ENCODE peak calls at places on chromosome 20, in six cellular contexts. One of them, this sample, is unnamed.

GRCh38 chr20:44422083-44422482 is 53.6 kb upstream of the TTPAL start:
- DNase-seq in vagina: no peak
- DNase-seq in upper lobe of right lung: no peak
- DNase-seq in endodermal cell: no peak
- DNase-seq in stimulated activated CD4-positive, alpha-beta T cell treated with anti-CD3 and anti-CD28 coated beads, Interleukin-15, amount 100 ng/mL, for 24 hours: no peak
- DNase-seq in COR-L47: no peak
- DNase-seq in this sample: no peak

GRCh38 chr20:17611540-17612286 is 41.8 kb downstream of the DSTN start:
- DNase-seq in vagina: no peak
- DNase-seq in upper lobe of right lung: peak
- DNase-seq in endodermal cell: peak
- DNase-seq in stimulated activated CD4-positive, alpha-beta T cell treated with anti-CD3 and anti-CD28 coated beads, Interleukin-15, amount 100 ng/mL, for 24 hours: no peak
- DNase-seq in COR-L47: no peak
- DNase-seq in this sample: peak

GRCh38 chr20:4076671-4077070 is 61.3 kb upstream of the RNF24 start:
- DNase-seq in vagina: no peak
- DNase-seq in upper lobe of right lung: no peak
- DNase-seq in endodermal cell: no peak
- DNase-seq in stimulated activated CD4-positive, alpha-beta T cell treated with anti-CD3 and anti-CD28 coated beads, Interleukin-15, amount 100 ng/mL, for 24 hours: no peak
- DNase-seq in COR-L47: no peak
- DNase-seq in this sample: no peak

GRCh38 chr20:51326241-51326819 is 216.2 kb downstream of the NFATC2 start:
- DNase-seq in vagina: no peak
- DNase-seq in upper lobe of right lung: no peak
- DNase-seq in endodermal cell: peak
- DNase-seq in stimulated activated CD4-positive, alpha-beta T cell treated with anti-CD3 and anti-CD28 coated beads, Interleukin-15, amount 100 ng/mL, for 24 hours: peak
- DNase-seq in COR-L47: peak
- DNase-seq in this sample: no peak

GRCh38 chr20:6473197-6473596 is 294.3 kb upstream of the BMP2 start:
- DNase-seq in vagina: no peak
- DNase-seq in upper lobe of right lung: no peak
- DNase-seq in endodermal cell: no peak
- DNase-seq in stimulated activated CD4-positive, alpha-beta T cell treated with anti-CD3 and anti-CD28 coated beads, Interleukin-15, amount 100 ng/mL, for 24 hours: no peak
- DNase-seq in COR-L47: no peak
- DNase-seq in this sample: no peak

GRCh38 chr20:31604567-31605030 is 490 bp upstream of the ID1 start:
- DNase-seq in vagina: no peak
- DNase-seq in upper lobe of right lung: no peak
- DNase-seq in endodermal cell: no peak
- DNase-seq in stimulated activated CD4-positive, alpha-beta T cell treated with anti-CD3 and anti-CD28 coated beads, Interleukin-15, amount 100 ng/mL, for 24 hours: no peak
- DNase-seq in COR-L47: no peak
- DNase-seq in this sample: no peak

GRCh38 chr20:16535281-16535680 is 38.0 kb downstream of the KIF16B start:
- DNase-seq in vagina: no peak
- DNase-seq in upper lobe of right lung: no peak
- DNase-seq in endodermal cell: no peak
- DNase-seq in stimulated activated CD4-positive, alpha-beta T cell treated with anti-CD3 and anti-CD28 coated beads, Interleukin-15, amount 100 ng/mL, for 24 hours: no peak
- DNase-seq in COR-L47: no peak
- DNase-seq in this sample: no peak

GRCh38 chr20:63064745-63065711 is 58.3 kb upstream of the BHLHE23 start:
- DNase-seq in vagina: no peak
- DNase-seq in upper lobe of right lung: peak
- DNase-seq in endodermal cell: no peak
- DNase-seq in stimulated activated CD4-positive, alpha-beta T cell treated with anti-CD3 and anti-CD28 coated beads, Interleukin-15, amount 100 ng/mL, for 24 hours: no peak
- DNase-seq in COR-L47: no peak
- DNase-seq in this sample: no peak

GRCh38 chr20:35629432-35630145 is 14.0 kb downstream of the SPAG4 start:
- DNase-seq in vagina: no peak
- DNase-seq in upper lobe of right lung: no peak
- DNase-seq in endodermal cell: no peak
- DNase-seq in stimulated activated CD4-positive, alpha-beta T cell treated with anti-CD3 and anti-CD28 coated beads, Interleukin-15, amount 100 ng/mL, for 24 hours: no peak
- DNase-seq in COR-L47: no peak
- DNase-seq in this sample: no peak

GRCh38 chr20:57369601-57370000 is 18.5 kb downstream of the RAE1 start:
- DNase-seq in vagina: no peak
- DNase-seq in upper lobe of right lung: no peak
- DNase-seq in endodermal cell: no peak
- DNase-seq in stimulated activated CD4-positive, alpha-beta T cell treated with anti-CD3 and anti-CD28 coated beads, Interleukin-15, amount 100 ng/mL, for 24 hours: no peak
- DNase-seq in COR-L47: no peak
- DNase-seq in this sample: no peak

GRCh38 chr20:57392512-57393271 is 1.5 kb downstream of the RBM38 start:
- DNase-seq in vagina: no peak
- DNase-seq in upper lobe of right lung: peak
- DNase-seq in endodermal cell: no peak
- DNase-seq in stimulated activated CD4-positive, alpha-beta T cell treated with anti-CD3 and anti-CD28 coated beads, Interleukin-15, amount 100 ng/mL, for 24 hours: peak
- DNase-seq in COR-L47: no peak
- DNase-seq in this sample: peak

GRCh38 chr20:14406495-14406894 is 69.1 kb upstream of the FLRT3 start:
- DNase-seq in vagina: no peak
- DNase-seq in upper lobe of right lung: no peak
- DNase-seq in endodermal cell: no peak
- DNase-seq in stimulated activated CD4-positive, alpha-beta T cell treated with anti-CD3 and anti-CD28 coated beads, Interleukin-15, amount 100 ng/mL, for 24 hours: no peak
- DNase-seq in COR-L47: no peak
- DNase-seq in this sample: no peak

GRCh38 chr20:36147707-36148106 is 6.8 kb upstream of the EPB41L1 start:
- DNase-seq in vagina: no peak
- DNase-seq in upper lobe of right lung: no peak
- DNase-seq in endodermal cell: peak
- DNase-seq in stimulated activated CD4-positive, alpha-beta T cell treated with anti-CD3 and anti-CD28 coated beads, Interleukin-15, amount 100 ng/mL, for 24 hours: no peak
- DNase-seq in COR-L47: no peak
- DNase-seq in this sample: no peak

GRCh38 chr20:57195023-57195758 is 71.2 kb downstream of the BMP7 start:
- DNase-seq in vagina: no peak
- DNase-seq in upper lobe of right lung: no peak
- DNase-seq in endodermal cell: no peak
- DNase-seq in stimulated activated CD4-positive, alpha-beta T cell treated with anti-CD3 and anti-CD28 coated beads, Interleukin-15, amount 100 ng/mL, for 24 hours: no peak
- DNase-seq in COR-L47: no peak
- DNase-seq in this sample: no peak

GRCh38 chr20:31717478-31717946 is 5.2 kb downstream of the BCL2L1 start:
- DNase-seq in vagina: no peak
- DNase-seq in upper lobe of right lung: no peak
- DNase-seq in endodermal cell: no peak
- DNase-seq in stimulated activated CD4-positive, alpha-beta T cell treated with anti-CD3 and anti-CD28 coated beads, Interleukin-15, amount 100 ng/mL, for 24 hours: no peak
- DNase-seq in COR-L47: no peak
- DNase-seq in this sample: peak

GRCh38 chr20:23048283-23049200 is 930 bp downstream of the THBD start:
- DNase-seq in vagina: no peak
- DNase-seq in upper lobe of right lung: peak
- DNase-seq in endodermal cell: peak
- DNase-seq in stimulated activated CD4-positive, alpha-beta T cell treated with anti-CD3 and anti-CD28 coated beads, Interleukin-15, amount 100 ng/mL, for 24 hours: peak
- DNase-seq in COR-L47: peak
- DNase-seq in this sample: peak

GRCh38 chr20:51345601-51346101 is 196.9 kb downstream of the NFATC2 start:
- DNase-seq in vagina: no peak
- DNase-seq in upper lobe of right lung: no peak
- DNase-seq in endodermal cell: no peak
- DNase-seq in stimulated activated CD4-positive, alpha-beta T cell treated with anti-CD3 and anti-CD28 coated beads, Interleukin-15, amount 100 ng/mL, for 24 hours: no peak
- DNase-seq in COR-L47: no peak
- DNase-seq in this sample: no peak

GRCh38 chr20:41367956-41368355 is 1.3 kb upstream of the EMILIN3 start:
- DNase-seq in vagina: no peak
- DNase-seq in upper lobe of right lung: no peak
- DNase-seq in endodermal cell: no peak
- DNase-seq in stimulated activated CD4-positive, alpha-beta T cell treated with anti-CD3 and anti-CD28 coated beads, Interleukin-15, amount 100 ng/mL, for 24 hours: no peak
- DNase-seq in COR-L47: no peak
- DNase-seq in this sample: no peak

GRCh38 chr20:45378191-45378590 is at the start of gene TP53TG5:
- DNase-seq in vagina: no peak
- DNase-seq in upper lobe of right lung: no peak
- DNase-seq in endodermal cell: peak
- DNase-seq in stimulated activated CD4-positive, alpha-beta T cell treated with anti-CD3 and anti-CD28 coated beads, Interleukin-15, amount 100 ng/mL, for 24 hours: no peak
- DNase-seq in COR-L47: no peak
- DNase-seq in this sample: no peak

GRCh38 chr20:34997774-34998173 is 42.1 kb downstream of the MYH7B start:
- DNase-seq in vagina: no peak
- DNase-seq in upper lobe of right lung: no peak
- DNase-seq in endodermal cell: no peak
- DNase-seq in stimulated activated CD4-positive, alpha-beta T cell treated with anti-CD3 and anti-CD28 coated beads, Interleukin-15, amount 100 ng/mL, for 24 hours: no peak
- DNase-seq in COR-L47: no peak
- DNase-seq in this sample: no peak

GRCh38 chr20:21981607-21982344 is 276.3 kb downstream of the PAX1 start:
- DNase-seq in vagina: no peak
- DNase-seq in upper lobe of right lung: no peak
- DNase-seq in endodermal cell: no peak
- DNase-seq in stimulated activated CD4-positive, alpha-beta T cell treated with anti-CD3 and anti-CD28 coated beads, Interleukin-15, amount 100 ng/mL, for 24 hours: no peak
- DNase-seq in COR-L47: no peak
- DNase-seq in this sample: no peak

GRCh38 chr20:24636626-24637025 is 167.2 kb downstream of the SYNDIG1 start:
- DNase-seq in vagina: no peak
- DNase-seq in upper lobe of right lung: no peak
- DNase-seq in endodermal cell: no peak
- DNase-seq in stimulated activated CD4-positive, alpha-beta T cell treated with anti-CD3 and anti-CD28 coated beads, Interleukin-15, amount 100 ng/mL, for 24 hours: no peak
- DNase-seq in COR-L47: no peak
- DNase-seq in this sample: no peak

GRCh38 chr20:44603327-44603726 is 20.9 kb downstream of the PKIG start:
- DNase-seq in vagina: no peak
- DNase-seq in upper lobe of right lung: no peak
- DNase-seq in endodermal cell: no peak
- DNase-seq in stimulated activated CD4-positive, alpha-beta T cell treated with anti-CD3 and anti-CD28 coated beads, Interleukin-15, amount 100 ng/mL, for 24 hours: no peak
- DNase-seq in COR-L47: no peak
- DNase-seq in this sample: no peak

GRCh38 chr20:64082126-64082638 is 2.0 kb downstream of the LKAAEAR1 start:
- DNase-seq in vagina: no peak
- DNase-seq in upper lobe of right lung: no peak
- DNase-seq in endodermal cell: peak
- DNase-seq in stimulated activated CD4-positive, alpha-beta T cell treated with anti-CD3 and anti-CD28 coated beads, Interleukin-15, amount 100 ng/mL, for 24 hours: no peak
- DNase-seq in COR-L47: no peak
- DNase-seq in this sample: no peak

GRCh38 chr20:4507288-4507719 is 214.4 kb upstream of the PRND start:
- DNase-seq in vagina: no peak
- DNase-seq in upper lobe of right lung: no peak
- DNase-seq in endodermal cell: no peak
- DNase-seq in stimulated activated CD4-positive, alpha-beta T cell treated with anti-CD3 and anti-CD28 coated beads, Interleukin-15, amount 100 ng/mL, for 24 hours: no peak
- DNase-seq in COR-L47: no peak
- DNase-seq in this sample: no peak

GRCh38 chr20:39468703-39469102 is 506.6 kb downstream of the DHX35 start:
- DNase-seq in vagina: no peak
- DNase-seq in upper lobe of right lung: no peak
- DNase-seq in endodermal cell: peak
- DNase-seq in stimulated activated CD4-positive, alpha-beta T cell treated with anti-CD3 and anti-CD28 coated beads, Interleukin-15, amount 100 ng/mL, for 24 hours: no peak
- DNase-seq in COR-L47: no peak
- DNase-seq in this sample: no peak

GRCh38 chr20:33893314-33893713 is 82.2 kb downstream of the CHMP4B start:
- DNase-seq in vagina: no peak
- DNase-seq in upper lobe of right lung: no peak
- DNase-seq in endodermal cell: no peak
- DNase-seq in stimulated activated CD4-positive, alpha-beta T cell treated with anti-CD3 and anti-CD28 coated beads, Interleukin-15, amount 100 ng/mL, for 24 hours: no peak
- DNase-seq in COR-L47: no peak
- DNase-seq in this sample: no peak

GRCh38 chr20:23412026-23412425 is 9.3 kb downstream of the NAPB start:
- DNase-seq in vagina: no peak
- DNase-seq in upper lobe of right lung: no peak
- DNase-seq in endodermal cell: no peak
- DNase-seq in stimulated activated CD4-positive, alpha-beta T cell treated with anti-CD3 and anti-CD28 coated beads, Interleukin-15, amount 100 ng/mL, for 24 hours: no peak
- DNase-seq in COR-L47: no peak
- DNase-seq in this sample: no peak

GRCh38 chr20:50196248-50196647 is 5.6 kb downstream of the CEBPB start:
- DNase-seq in vagina: no peak
- DNase-seq in upper lobe of right lung: no peak
- DNase-seq in endodermal cell: no peak
- DNase-seq in stimulated activated CD4-positive, alpha-beta T cell treated with anti-CD3 and anti-CD28 coated beads, Interleukin-15, amount 100 ng/mL, for 24 hours: no peak
- DNase-seq in COR-L47: no peak
- DNase-seq in this sample: no peak

GRCh38 chr20:2252419-2253060 is 43.3 kb upstream of the TGM3 start:
- DNase-seq in vagina: no peak
- DNase-seq in upper lobe of right lung: no peak
- DNase-seq in endodermal cell: no peak
- DNase-seq in stimulated activated CD4-positive, alpha-beta T cell treated with anti-CD3 and anti-CD28 coated beads, Interleukin-15, amount 100 ng/mL, for 24 hours: no peak
- DNase-seq in COR-L47: no peak
- DNase-seq in this sample: no peak

GRCh38 chr20:48295966-48296421 is 510.7 kb upstream of the SULF2 start:
- DNase-seq in vagina: no peak
- DNase-seq in upper lobe of right lung: no peak
- DNase-seq in endodermal cell: peak
- DNase-seq in stimulated activated CD4-positive, alpha-beta T cell treated with anti-CD3 and anti-CD28 coated beads, Interleukin-15, amount 100 ng/mL, for 24 hours: no peak
- DNase-seq in COR-L47: no peak
- DNase-seq in this sample: no peak

GRCh38 chr20:48578397-48579098 is 249.3 kb downstream of the PREX1 start:
- DNase-seq in vagina: no peak
- DNase-seq in upper lobe of right lung: no peak
- DNase-seq in endodermal cell: no peak
- DNase-seq in stimulated activated CD4-positive, alpha-beta T cell treated with anti-CD3 and anti-CD28 coated beads, Interleukin-15, amount 100 ng/mL, for 24 hours: no peak
- DNase-seq in COR-L47: no peak
- DNase-seq in this sample: no peak

GRCh38 chr20:24647713-24648112 is 178.3 kb downstream of the SYNDIG1 start:
- DNase-seq in vagina: no peak
- DNase-seq in upper lobe of right lung: no peak
- DNase-seq in endodermal cell: no peak
- DNase-seq in stimulated activated CD4-positive, alpha-beta T cell treated with anti-CD3 and anti-CD28 coated beads, Interleukin-15, amount 100 ng/mL, for 24 hours: no peak
- DNase-seq in COR-L47: no peak
- DNase-seq in this sample: no peak

GRCh38 chr20:51413753-51414323 is 128.7 kb downstream of the NFATC2 start:
- DNase-seq in vagina: no peak
- DNase-seq in upper lobe of right lung: no peak
- DNase-seq in endodermal cell: no peak
- DNase-seq in stimulated activated CD4-positive, alpha-beta T cell treated with anti-CD3 and anti-CD28 coated beads, Interleukin-15, amount 100 ng/mL, for 24 hours: no peak
- DNase-seq in COR-L47: no peak
- DNase-seq in this sample: no peak

GRCh38 chr20:41391587-41392001 is 25.0 kb upstream of the EMILIN3 start:
- DNase-seq in vagina: no peak
- DNase-seq in upper lobe of right lung: no peak
- DNase-seq in endodermal cell: peak
- DNase-seq in stimulated activated CD4-positive, alpha-beta T cell treated with anti-CD3 and anti-CD28 coated beads, Interleukin-15, amount 100 ng/mL, for 24 hours: no peak
- DNase-seq in COR-L47: no peak
- DNase-seq in this sample: no peak

GRCh38 chr20:44736170-44737021 is 9.3 kb upstream of the KCNK15 start:
- DNase-seq in vagina: no peak
- DNase-seq in upper lobe of right lung: no peak
- DNase-seq in endodermal cell: peak
- DNase-seq in stimulated activated CD4-positive, alpha-beta T cell treated with anti-CD3 and anti-CD28 coated beads, Interleukin-15, amount 100 ng/mL, for 24 hours: peak
- DNase-seq in COR-L47: peak
- DNase-seq in this sample: peak

GRCh38 chr20:376750-377149 is 3.8 kb upstream of the TRIB3 start:
- DNase-seq in vagina: no peak
- DNase-seq in upper lobe of right lung: no peak
- DNase-seq in endodermal cell: no peak
- DNase-seq in stimulated activated CD4-positive, alpha-beta T cell treated with anti-CD3 and anti-CD28 coated beads, Interleukin-15, amount 100 ng/mL, for 24 hours: no peak
- DNase-seq in COR-L47: no peak
- DNase-seq in this sample: no peak

This sample was measured in activated CD8-positive, alpha-beta T cell treated with anti-CD3 and anti-CD28 coated beads for 36 hours.